ENCODE peak calls at places on chromosomes 13 and 19, in four cellular contexts. X is foreskin fibroblast; O is stimulated activated CD4-positive, alpha-beta T cell treated with anti-CD3 and anti-CD28 coated beads, TNF-alpha, amount 100 ng/mL, for 48 hours; E is B cell. H is an unnamed sample.

GRCh38 chr13:31922724-31923123 is 108.8 kb upstream of the FRY start:
- DNase-seq in E (no peak), O (no peak), X (no peak), H (no peak)

GRCh38 chr13:59356607-59357006 is 807.1 kb downstream of the DIAPH3 start:
- DNase-seq in E (no peak), O (no peak), X (peak; percentile 6), H (peak; percentile 23)

GRCh38 chr13:47908200-47908902 is 92.7 kb downstream of the SUCLA2 start:
- DNase-seq in X (peak; percentile 16), E (no peak), O (no peak), H (no peak)

GRCh38 chr19:8396563-8397203 is 6.5 kb downstream of the RAB11B start:
- DNase-seq in X (peak; percentile 80), E (peak; percentile 58), O (peak; percentile 57), H (peak; percentile 68)

GRCh38 chr19:33767898-33768413 is 28.7 kb upstream of the KCTD15 start:
- DNase-seq in X (peak; percentile 35), O (no peak), E (no peak), H (peak; percentile 16)

GRCh38 chr13:43185206-43185605 is 161.8 kb downstream of the DNAJC15 start:
- DNase-seq in O (no peak), X (no peak), E (no peak), H (no peak)

GRCh38 chr13:27406178-27406939 is 18.1 kb upstream of the GTF3A start:
- DNase-seq in X (peak; percentile 66), E (peak; percentile 66), O (no peak), H (no peak)

GRCh38 chr13:66665991-66666390 is 564.1 kb downstream of the PCDH9 start:
- DNase-seq in X (peak; percentile 93), O (no peak), E (no peak), H (no peak)